ENCODE peak calls at places on chromosomes 12 and 14, in five cellular contexts. X is ascending aorta; N is CD4-positive, alpha-beta T cell; V is astrocyte of the spinal cord; J is endothelial cell. U is an unnamed sample.

GRCh38 chr12:65568517-65568916 is 255.8 kb upstream of the HMGA2 start:
- DNase-seq in X (no peak), N (no peak), V (peak), J (no peak), U (no peak)

GRCh38 chr12:4190376-4191063 is 83.0 kb upstream of the CCND2 start:
- DNase-seq in X (no peak), N (no peak), V (no peak), J (no peak), U (no peak)

GRCh38 chr12:3175238-3175637 is 98.1 kb downstream of the TSPAN9 start:
- DNase-seq in X (no peak), N (no peak), V (no peak), J (no peak), U (no peak)

GRCh38 chr14:74763803-74764531 is 851 bp downstream of the YLPM1 start:
- DNase-seq in X (no peak), N (no peak), V (no peak), J (no peak), U (no peak)

GRCh38 chr12:12201274-12201758 is 65.5 kb downstream of the LRP6 start:
- DNase-seq in X (no peak), N (no peak), V (no peak), J (no peak), U (no peak)

GRCh38 chr12:66573605-66574004 is 105.3 kb downstream of the GRIP1 start:
- DNase-seq in X (no peak), N (no peak), V (no peak), J (no peak), U (no peak)

GRCh38 chr12:54407183-54407905 is 11.7 kb downstream of the ITGA5 start:
- DNase-seq in X (no peak), N (no peak), V (no peak), J (no peak), U (no peak)

GRCh38 chr14:52076334-52076733 is 7.5 kb upstream of the NID2 start:
- DNase-seq in X (peak), N (no peak), V (peak), J (no peak), U (no peak)

GRCh38 chr14:92497391-92497790 is 16.2 kb upstream of the RIN3 start:
- DNase-seq in X (no peak), N (no peak), V (no peak), J (no peak), U (no peak)

GRCh38 chr12:95070378-95070777 is 3.0 kb downstream of the NR2C1 start:
- DNase-seq in X (no peak), N (no peak), V (no peak), J (no peak), U (no peak)

GRCh38 chr12:3273409-3273853 is 196.3 kb downstream of the TSPAN9 start:
- DNase-seq in X (no peak), N (no peak), V (peak), J (no peak), U (no peak)

GRCh38 chr12:80781313-80781712 is 64.6 kb downstream of the MYF5 start:
- DNase-seq in X (no peak), N (no peak), V (no peak), J (no peak), U (no peak)

GRCh38 chr14:24171422-24172260 is at the start of gene REC8:
- DNase-seq in X (peak), N (peak), V (peak), J (peak), U (peak)

GRCh38 chr14:69716483-69717187 is 50.3 kb upstream of the SRSF5 start:
- DNase-seq in X (no peak), N (peak), V (peak), J (no peak), U (no peak)

DNA sequence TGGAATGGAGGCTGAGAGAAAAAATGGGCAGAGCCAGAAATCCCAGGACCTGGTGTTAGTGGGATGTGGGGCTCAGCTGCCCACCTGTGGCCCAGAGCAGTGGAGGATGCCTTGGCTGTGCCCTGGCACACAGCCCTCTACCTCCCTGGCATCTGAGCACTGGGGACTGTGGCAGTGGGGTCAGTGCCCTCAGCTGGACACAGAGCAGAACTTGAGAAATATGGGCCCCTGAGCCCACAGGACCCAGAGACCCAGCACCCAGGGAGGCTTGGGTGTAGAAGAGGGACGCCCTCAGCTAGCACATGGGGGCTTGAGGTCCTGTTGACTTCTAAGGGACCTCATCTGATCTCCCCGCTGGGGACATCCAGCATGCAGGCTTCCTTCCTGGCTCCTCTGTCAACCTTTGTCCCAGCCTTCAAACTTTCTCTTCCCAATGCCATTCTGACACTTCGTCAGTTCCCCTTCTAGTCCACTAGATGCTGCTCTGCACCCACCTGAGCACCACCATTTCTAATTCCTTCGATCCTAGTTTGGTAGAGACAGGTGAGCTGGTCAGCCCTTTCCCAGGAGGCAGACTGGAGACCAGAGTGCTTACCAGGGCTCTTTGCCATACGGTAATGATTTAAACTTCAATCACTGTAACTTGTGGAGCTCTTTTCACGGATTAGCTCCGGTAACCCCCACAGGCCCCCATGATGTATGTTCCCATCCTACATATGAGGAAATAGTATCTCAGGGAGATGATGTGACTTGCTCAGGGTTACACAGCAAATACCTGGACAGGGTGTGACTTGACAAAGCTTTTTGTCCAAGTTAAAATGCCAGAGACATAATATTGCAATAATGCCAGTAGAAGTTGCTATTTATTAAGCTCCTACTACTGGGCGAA is 143.7 kb downstream of the ASCL4 start:
- DNase-seq in X (no peak), N (no peak), V (peak), J (peak), U (no peak)
- TF ChIP-seq CTCF in X (peak), N (no peak), V (peak), J (peak), U (peak)

DNA sequence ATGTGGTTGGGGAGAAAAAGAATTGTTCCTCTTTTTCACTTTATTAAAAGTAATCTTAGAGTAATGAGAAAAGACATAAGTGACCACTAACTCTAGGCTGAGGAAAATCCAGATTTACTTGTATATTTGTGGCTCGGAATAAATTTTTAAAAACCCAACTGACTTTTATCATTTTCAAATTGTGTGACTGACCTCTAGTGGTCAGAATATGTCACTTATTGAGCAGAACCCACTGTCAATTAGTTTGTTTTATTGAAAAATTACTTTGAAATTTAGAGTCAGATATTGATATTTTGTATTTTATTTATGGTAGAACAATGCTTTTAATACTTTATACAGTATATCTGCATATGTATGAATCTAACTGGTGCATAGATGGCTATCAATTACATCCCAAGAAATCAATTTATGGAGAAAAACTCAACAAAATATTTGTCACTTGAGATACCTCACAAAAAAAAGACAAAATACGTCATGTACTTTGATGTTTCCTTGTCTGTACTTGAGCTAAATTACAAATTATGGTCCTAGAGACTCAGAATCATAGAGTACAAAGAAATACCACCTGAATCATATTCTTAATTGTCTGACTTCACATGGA is 229.4 kb downstream of the CNTN1 start:
- DNase-seq in X (no peak), N (no peak), V (peak), J (no peak), U (no peak)
- TF ChIP-seq CTCF in X (peak), N (peak), V (peak), J (peak), U (peak)

GRCh38 chr14:70955543-70956480 is 48.6 kb downstream of the PCNX1 start:
- DNase-seq in X (no peak), N (peak), V (peak), J (no peak), U (no peak)
- TF ChIP-seq CTCF in X (peak), N (peak), V (peak), J (no peak), U (peak)

DNA sequence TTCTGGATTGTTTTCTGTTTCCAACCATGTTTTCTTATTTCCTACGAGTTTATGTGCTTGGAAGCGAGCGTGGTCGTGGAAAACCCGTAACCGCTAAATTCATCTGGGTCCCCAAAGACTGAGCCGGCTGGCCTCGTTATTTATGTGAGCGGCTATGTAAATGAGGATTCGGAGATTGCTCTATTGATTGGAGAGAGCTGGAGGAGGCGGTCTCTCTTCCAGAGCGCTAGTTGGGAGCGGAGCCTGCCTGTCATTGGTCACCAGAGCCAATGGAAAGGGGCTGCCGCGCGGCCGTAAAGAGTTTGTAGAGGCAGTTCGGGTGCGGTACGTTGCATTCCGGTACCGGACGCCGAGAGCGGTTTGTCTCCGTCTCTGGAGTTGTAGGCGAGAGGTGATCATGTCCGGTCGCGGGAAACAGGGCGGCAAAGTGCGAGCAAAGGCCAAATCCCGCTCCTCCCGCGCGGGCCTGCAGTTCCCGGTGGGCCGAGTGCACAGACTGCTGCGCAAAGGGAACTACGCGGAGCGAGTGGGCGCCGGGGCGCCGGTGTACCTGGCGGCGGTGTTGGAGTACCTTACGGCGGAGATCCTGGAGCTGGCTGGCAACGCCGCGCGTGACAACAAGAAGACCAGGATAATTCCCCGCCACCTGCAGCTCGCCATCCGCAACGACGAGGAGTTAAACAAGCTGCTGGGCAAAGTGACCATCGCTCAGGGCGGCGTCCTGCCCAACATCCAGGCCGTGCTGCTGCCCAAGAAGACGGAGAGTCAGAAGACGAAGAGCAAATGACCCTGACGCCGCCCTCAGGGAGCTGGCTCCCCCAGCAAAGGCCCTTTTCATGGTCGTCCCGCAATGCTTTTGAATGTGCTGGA is 29.0 kb downstream of the WBP11 start:
- DNase-seq in X (peak), N (peak), V (peak), J (peak), U (peak)
- TF ChIP-seq CTCF in X (no peak), N (no peak), V (no peak), J (no peak), U (peak)

DNA sequence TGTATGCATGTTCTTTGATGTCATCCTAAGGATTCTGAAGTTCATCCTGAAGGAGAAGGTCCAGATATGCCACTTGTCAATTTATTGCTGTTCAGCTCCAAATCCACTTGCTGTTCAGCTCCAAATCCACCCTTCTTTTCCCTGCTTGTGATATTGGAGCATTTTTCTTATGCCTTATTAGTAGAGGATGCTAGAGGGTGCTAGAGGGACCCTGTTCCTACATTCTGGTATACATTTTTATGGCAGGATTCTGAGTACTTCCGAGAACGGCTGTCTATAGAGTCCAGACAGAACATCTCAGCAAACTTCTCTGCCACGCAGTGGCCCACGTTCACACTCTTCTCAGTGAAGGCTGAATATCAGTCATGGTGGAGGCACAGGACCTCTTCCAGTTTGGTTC is 406.7 kb downstream of the NOVA1 start:
- DNase-seq in X (no peak), N (no peak), V (peak), J (no peak), U (no peak)
- TF ChIP-seq CTCF in X (no peak), N (no peak), V (peak), J (no peak), U (peak)

DNA sequence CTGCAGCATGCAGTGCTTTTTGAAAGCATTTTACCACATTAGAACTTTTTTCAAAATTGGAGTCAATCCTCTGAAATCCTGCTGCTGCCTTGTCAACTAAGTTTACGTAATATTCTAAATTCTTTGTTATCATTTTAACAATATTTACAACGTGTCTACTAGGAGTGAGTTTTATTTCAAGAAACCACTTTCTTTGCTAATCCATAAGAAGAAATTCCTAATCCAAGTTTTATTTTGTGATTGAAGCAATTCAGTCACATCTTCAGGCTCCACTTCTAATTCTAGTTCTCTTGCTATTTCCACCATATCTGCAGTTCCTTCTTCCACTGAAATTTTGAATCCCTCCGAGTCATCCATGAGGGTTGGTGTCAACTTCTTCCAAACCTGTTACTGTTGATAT is 25.4 kb downstream of the PRORP start:
- DNase-seq in X (no peak), N (no peak), V (no peak), J (no peak), U (no peak)
- TF ChIP-seq CTCF in X (no peak), N (no peak), V (no peak), J (no peak), U (no peak)

DNA sequence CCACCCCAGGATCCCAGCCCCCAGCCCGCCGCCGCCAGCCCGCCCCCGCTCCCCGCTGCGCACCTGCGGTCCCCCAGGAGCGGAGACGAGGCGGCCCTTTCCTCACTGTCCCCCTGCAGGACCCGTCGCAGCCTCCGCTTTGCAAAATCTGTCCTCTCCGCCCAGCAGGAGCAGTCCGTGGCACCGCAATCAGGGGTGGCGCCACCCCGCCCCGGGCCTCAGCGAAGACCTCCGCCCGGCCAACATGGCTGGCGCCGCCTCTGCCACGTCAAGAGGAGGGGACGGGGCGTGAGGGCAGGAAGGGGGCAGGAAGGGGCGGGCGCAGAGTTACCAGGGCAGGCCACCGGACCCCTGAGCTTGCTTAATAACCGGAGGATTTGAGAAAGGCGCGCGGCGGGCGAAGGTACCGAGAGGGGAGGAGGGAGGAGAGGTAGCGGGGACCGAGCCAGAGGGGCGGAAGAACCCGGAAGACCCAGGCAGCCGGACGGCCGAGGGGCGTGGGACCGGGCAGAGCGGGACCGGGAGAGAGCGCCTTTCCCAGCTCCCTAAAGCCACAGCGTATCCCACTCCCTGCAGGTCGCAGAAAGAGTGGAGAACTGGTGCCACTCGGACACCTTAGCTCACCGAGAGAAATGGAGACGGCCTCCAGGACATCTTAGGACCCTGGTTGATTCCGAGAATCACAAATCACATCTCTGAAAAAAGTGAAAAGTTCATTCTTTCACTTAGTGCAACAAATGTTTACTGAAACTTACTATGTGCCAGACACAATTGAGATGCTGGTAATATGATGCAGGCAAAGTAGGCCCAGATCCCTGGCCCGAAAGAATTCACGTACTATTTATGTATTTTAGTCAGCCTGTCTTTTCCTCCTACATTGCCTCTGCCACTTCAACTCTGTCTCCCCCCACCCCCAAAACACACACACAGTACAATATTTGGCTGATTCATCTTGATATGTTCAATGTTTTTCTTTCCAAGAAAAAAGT is at the start of gene SEC23A:
- DNase-seq in X (peak), N (peak), V (peak), J (peak), U (peak)
- TF ChIP-seq CTCF in X (no peak), N (no peak), V (no peak), J (no peak), U (peak)